ENCODE peak calls at places on chromosomes 13 and 19, in four cellular contexts. J is IMR-90, Y is HepG2, V is H1. U is an unnamed sample.
A peak's percentile ranks its signal among the peaks of the same experiment; 100 is the strongest.

GRCh38 chr19:19691683-19692082 is 23.0 kb downstream of the ZNF101 start:
- DNase-seq in J (no peak), Y (no peak), V (no peak), U (no peak)

GRCh38 chr13:26227396-26227971 is 5.4 kb upstream of the RNF6 start:
- DNase-seq in J (no peak), Y (no peak), V (no peak), U (no peak)

GRCh38 chr13:112575680-112576079 is 12.3 kb downstream of the TUBGCP3 start:
- DNase-seq in J (no peak), Y (no peak), V (no peak), U (no peak)

GRCh38 chr13:74206061-74206561 is 71.9 kb upstream of the KLF12 start:
- DNase-seq in J (peak; percentile 92), Y (no peak), V (no peak), U (no peak)

GRCh38 chr19:33503791-33504444 is 17.7 kb downstream of the PEPD start:
- DNase-seq in J (no peak), Y (no peak), V (no peak), U (no peak)

GRCh38 chr13:25529425-25529824 is 157.7 kb downstream of the ATP8A2 start:
- DNase-seq in J (no peak), Y (no peak), V (no peak), U (no peak)

GRCh38 chr13:52760078-52760477 is 20.5 kb upstream of the CNMD start:
- DNase-seq in J (no peak), Y (no peak), V (no peak), U (no peak)

GRCh38 chr13:46053162-46054012 is 841 bp upstream of the ZC3H13 start:
- DNase-seq in J (no peak), Y (no peak), V (no peak), U (no peak)

DNA sequence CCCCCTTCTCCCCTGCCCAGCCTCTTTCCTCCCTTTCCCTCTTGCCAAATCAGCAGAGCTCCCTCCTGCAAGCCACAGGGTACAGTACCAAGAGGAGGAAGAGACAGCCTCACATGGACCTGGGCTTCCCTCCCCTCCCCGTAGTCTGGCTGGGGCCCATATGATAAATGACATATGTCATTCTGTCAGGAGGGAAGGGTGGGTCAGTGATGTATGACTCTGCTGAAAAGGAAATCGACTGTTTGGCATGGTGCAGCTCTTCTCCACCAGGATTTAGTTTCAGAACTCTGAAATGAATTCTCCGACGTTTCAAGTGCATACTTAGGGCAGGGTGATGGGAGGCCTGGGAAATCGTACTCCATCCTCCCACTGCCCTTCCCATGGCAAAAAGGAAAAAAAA is 9.8 kb downstream of the TSHZ3 start:
- DNase-seq in J (no peak), Y (no peak), V (no peak), U (no peak)
- H3K9ac ChIP-seq in J (peak overlapping the region; percentile 62), Y (no peak overlapping the region), V (no peak overlapping the region), U (no peak overlapping the region)

GRCh38 chr13:110131424-110131823 is 175.5 kb downstream of the COL4A1 start:
- DNase-seq in J (no peak), Y (no peak), V (no peak), U (no peak)

GRCh38 chr13:110130431-110130830 is 176.5 kb downstream of the COL4A1 start:
- DNase-seq in J (no peak), Y (no peak), V (no peak), U (no peak)

GRCh38 chr13:110134801-110135200 is 172.2 kb downstream of the COL4A1 start:
- DNase-seq in J (no peak), Y (no peak), V (no peak), U (no peak)

GRCh38 chr13:110133425-110134235 is 173.3 kb downstream of the COL4A1 start:
- DNase-seq in J (no peak), Y (no peak), V (no peak), U (no peak)

DNA sequence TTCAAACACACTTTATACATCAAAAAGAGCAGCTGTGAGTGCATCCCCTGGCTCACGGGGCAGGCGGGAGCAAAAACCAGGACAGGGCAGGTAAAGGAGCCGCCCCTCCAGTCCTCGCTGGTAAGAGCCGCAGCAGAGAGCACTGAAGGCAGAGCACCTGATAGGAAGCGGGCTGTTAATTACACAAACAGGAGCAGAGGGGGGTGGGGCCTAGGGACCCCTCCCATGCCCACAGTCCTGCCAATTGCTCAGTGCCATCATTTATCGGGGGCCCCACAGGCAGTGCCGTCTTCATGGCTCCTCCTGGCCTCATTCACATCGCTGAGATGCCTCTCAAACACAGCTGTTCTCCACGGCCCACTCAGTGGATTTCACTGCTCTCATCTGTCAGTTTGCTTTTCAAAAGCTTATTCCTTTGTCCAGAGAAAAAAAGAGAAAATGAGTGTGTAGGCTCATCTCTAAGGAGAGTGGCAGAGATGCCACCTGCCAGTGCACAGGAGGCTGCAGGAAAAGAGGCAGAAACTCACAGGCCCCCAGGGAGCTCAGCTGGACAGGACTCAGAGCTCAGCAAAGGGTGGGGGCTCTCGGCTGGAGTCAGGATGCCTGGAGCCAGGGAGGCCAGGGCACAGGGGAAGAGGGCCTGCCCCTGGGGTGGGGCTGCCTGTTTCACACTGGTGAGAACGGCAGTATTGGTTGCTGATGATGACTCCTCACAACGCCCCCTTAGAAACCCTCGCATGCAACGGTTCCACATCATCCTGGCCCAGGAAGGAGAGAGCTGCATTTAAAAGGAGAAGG is 174.6 kb downstream of the COL4A1 start:
- DNase-seq in J (peak; percentile 50), Y (no peak), V (no peak), U (no peak)
- TF ChIP-seq CEBPB in J (no peak), Y (no peak), V (no peak), U (no peak)

DNA sequence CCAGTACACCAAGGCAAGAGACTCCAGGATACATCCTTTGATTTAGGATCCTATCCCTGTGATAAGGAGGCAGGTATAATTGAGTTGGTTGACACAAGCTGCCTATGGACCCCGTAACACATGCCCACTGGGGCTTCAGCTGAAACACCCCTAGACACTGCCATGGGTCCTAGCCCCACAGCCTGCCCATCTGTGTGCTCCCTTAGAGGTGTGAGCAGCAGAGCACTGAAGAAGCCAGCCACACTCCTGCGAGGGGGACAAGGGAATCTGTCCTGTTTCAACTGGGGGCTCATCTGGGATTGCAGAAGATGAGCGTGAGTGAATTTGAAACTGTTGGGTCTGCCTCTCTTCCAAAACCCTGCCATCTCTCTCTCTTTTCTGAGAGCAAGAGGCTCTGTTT is 385.9 kb upstream of the SLITRK6 start:
- DNase-seq in J (no peak), Y (no peak), V (no peak), U (no peak)
- H3K9ac ChIP-seq in J (no peak overlapping the region), Y (no peak overlapping the region), V (no peak overlapping the region), U (no peak overlapping the region)

GRCh38 chr19:2636897-2637683 is 65.4 kb downstream of the GNG7 start:
- DNase-seq in J (peak; percentile 31), Y (peak; percentile 34), V (peak; percentile 89), U (no peak)

GRCh38 chr19:2636142-2636896 is 66.2 kb downstream of the GNG7 start:
- DNase-seq in J (no peak), Y (no peak), V (no peak), U (no peak)

GRCh38 chr19:2633693-2634075 is 68.8 kb downstream of the GNG7 start:
- DNase-seq in J (no peak), Y (no peak), V (no peak), U (no peak)

GRCh38 chr19:2634960-2635359 is 67.5 kb downstream of the GNG7 start:
- DNase-seq in J (no peak), Y (no peak), V (no peak), U (no peak)

DNA sequence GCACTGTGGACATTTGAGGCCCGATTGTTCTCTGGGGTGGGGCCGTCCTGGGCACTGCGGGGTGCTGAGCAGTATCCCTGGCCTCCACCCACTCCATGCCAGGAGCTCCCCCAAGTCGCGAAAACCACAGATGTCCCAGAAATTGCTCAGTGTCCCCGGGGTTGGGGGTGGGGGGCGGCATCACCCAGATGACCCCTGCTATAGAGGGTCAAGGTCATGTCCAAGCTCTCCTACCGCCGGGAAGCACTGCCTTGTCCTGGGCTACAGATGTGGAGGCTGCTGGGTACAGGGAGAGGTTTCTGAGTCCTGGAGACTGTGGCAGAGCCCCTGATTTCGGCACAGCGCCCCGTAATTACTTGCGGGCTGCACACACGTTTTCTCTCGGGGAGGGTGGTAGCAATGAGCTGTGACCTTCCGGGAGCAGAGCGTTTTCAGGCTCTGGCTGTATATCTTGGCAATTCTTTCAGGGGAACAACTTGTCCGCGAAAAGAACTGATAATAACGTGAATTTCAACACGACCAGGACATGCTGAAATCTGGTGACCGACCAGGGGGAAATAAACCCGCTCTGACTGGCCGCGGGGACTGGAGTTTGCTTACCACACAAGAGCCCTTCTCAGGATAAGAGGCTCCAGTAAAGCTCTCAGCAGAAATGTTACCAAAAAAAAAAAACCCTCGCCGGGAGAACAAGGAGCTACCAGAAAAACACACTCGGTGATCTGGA is 68.1 kb downstream of the GNG7 start:
- DNase-seq in J (no peak), Y (no peak), V (no peak), U (no peak)
- TF ChIP-seq CEBPB in J (no peak), Y (no peak), V (no peak), U (no peak)

GRCh38 chr13:97978661-97979450 is 25.4 kb downstream of the IPO5 start:
- DNase-seq in J (peak; percentile 28), Y (no peak), V (no peak), U (no peak)
- H3K9ac ChIP-seq in J (peak overlapping the region; percentile 97), Y (peak overlapping the region; percentile 92), V (no peak overlapping the region), U (peak overlapping the region; percentile 84)

DNA sequence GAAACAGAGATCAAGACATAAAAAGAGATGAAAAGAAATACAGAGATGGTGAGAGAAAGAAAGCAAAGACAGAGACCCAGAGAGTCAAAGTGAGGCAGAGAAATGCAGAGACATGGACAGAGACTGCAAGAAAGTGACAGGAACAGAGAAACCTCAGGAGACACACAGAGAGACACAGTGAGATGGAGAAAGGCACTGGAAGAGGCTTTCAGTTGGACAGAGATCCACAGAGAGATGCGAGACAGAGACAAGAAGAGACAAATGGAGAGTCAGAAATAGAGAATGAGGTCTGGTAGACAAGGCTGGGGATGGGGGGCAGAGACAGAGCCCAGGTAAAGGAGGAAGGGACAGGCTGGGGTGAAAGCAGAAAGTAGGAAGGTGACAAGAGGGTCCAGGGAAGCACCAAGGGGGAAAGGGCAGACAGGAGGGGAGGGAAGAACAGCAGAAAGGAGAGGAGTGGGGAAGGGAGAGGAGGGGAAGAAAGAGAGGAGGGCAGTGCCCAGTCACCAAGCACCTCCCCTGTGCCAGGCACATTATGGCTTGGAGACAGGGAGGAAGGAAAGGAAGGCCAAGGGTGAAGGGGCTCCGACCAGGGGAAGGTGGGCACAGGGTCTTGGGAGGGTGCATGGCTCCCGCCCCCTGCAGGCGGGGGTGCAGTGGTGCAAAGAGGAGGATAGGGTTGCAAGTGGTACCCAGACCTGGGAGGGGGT is 38.5 kb downstream of the DEDD2 start:
- DNase-seq in J (no peak), Y (no peak), V (peak; percentile 82), U (no peak)
- TF ChIP-seq CEBPB in J (no peak), Y (no peak), V (no peak), U (no peak)

DNA sequence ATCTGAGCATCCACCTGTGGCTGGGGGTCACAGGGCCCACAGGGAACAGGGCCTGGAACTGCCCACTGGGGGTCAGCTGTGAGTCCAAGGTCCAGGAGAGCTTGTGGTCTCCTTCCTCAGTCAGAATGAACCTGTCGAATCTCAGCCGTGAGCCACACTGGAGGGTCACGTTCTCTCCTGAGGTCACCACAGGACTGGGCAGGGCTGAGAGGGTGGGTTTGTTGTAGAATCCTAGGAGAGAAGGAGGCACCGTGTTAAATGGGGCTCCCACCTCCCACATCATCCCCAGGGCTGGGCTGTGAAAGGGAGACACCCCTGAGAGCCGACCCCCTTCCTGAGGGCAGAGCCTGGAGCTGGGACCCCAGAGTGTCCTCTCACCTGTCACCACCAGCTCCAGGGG is 1.5 kb downstream of the LILRA5 start:
- DNase-seq in J (no peak), Y (no peak), V (no peak), U (no peak)
- H3K9ac ChIP-seq in J (no peak overlapping the region), Y (no peak overlapping the region), V (no peak overlapping the region), U (no peak overlapping the region)

GRCh38 chr19:16682539-16682938 is 21.6 kb downstream of the TMEM38A start:
- DNase-seq in J (no peak), Y (no peak), V (no peak), U (no peak)
- TF ChIP-seq CEBPB in J (no peak), Y (no peak), V (no peak), U (no peak)

U was measured in HCT116.